ENCODE peak calls at places on chromosome 4, in six cellular contexts. P, T, W, B, J and M are unnamed samples.

GRCh38 chr4:67558493-67558892 is at the start of gene STAP1:
- DNase-seq in P (no peak), T (no peak), W (no peak), B (no peak), J (no peak), M (peak)

GRCh38 chr4:122661176-122661575 is 40.3 kb upstream of the IL21 start:
- DNase-seq in P (no peak), T (no peak), W (no peak), B (no peak), J (no peak), M (no peak)

GRCh38 chr4:73528171-73528570 is 46.6 kb downstream of the AFM start:
- DNase-seq in P (no peak), T (no peak), W (no peak), B (no peak), J (no peak), M (no peak)

GRCh38 chr4:1248262-1249147 is at the start of gene CTBP1:
- DNase-seq in P (peak), T (peak), W (peak), B (peak), J (peak), M (peak)

GRCh38 chr4:15378055-15378454 is 49.8 kb upstream of the C1QTNF7 start:
- DNase-seq in P (no peak), T (no peak), W (no peak), B (no peak), J (no peak), M (no peak)

GRCh38 chr4:41981456-41981855 is at the start of gene DCAF4L1:
- DNase-seq in P (no peak), T (no peak), W (no peak), B (no peak), J (no peak), M (no peak)

GRCh38 chr4:29375716-29376115 is 1344.5 kb upstream of the PCDH7 start:
- DNase-seq in P (no peak), T (no peak), W (no peak), B (no peak), J (no peak), M (no peak)

GRCh38 chr4:82578935-82579334 is 17.1 kb upstream of the TMEM150C start:
- DNase-seq in P (no peak), T (no peak), W (no peak), B (no peak), J (peak), M (no peak)

GRCh38 chr4:111883557-111883999 is 261.7 kb upstream of the FAM241A start:
- DNase-seq in P (no peak), T (peak), W (no peak), B (no peak), J (peak), M (no peak)

GRCh38 chr4:78129383-78130108 is 72.4 kb downstream of the FRAS1 start:
- DNase-seq in P (no peak), T (no peak), W (no peak), B (no peak), J (no peak), M (no peak)

GRCh38 chr4:40524642-40525041 is 105.0 kb downstream of the RBM47 start:
- DNase-seq in P (no peak), T (no peak), W (no peak), B (no peak), J (peak), M (no peak)

GRCh38 chr4:127623755-127624087 is 9.0 kb upstream of the INTU start:
- DNase-seq in P (peak), T (no peak), W (no peak), B (peak), J (peak), M (no peak)

GRCh38 chr4:41418444-41418843 is 119.5 kb upstream of the LIMCH1 start:
- DNase-seq in P (no peak), T (no peak), W (no peak), B (no peak), J (peak), M (no peak)

GRCh38 chr4:163764569-163764968 is 270.1 kb downstream of the TMA16 start:
- DNase-seq in P (no peak), T (no peak), W (no peak), B (no peak), J (no peak), M (no peak)

GRCh38 chr4:176340871-176341685 is 21.3 kb downstream of the SPCS3 start:
- DNase-seq in P (peak), T (peak), W (no peak), B (no peak), J (peak), M (no peak)

GRCh38 chr4:175346381-175346780 is 428.2 kb downstream of the ADAM29 start:
- DNase-seq in P (no peak), T (no peak), W (no peak), B (no peak), J (peak), M (no peak)

GRCh38 chr4:94811653-94812052 is 53.9 kb downstream of the BMPR1B start:
- DNase-seq in P (no peak), T (no peak), W (no peak), B (no peak), J (no peak), M (no peak)

GRCh38 chr4:75895744-75896314 is 6.4 kb downstream of the PPEF2 start:
- DNase-seq in P (peak), T (peak), W (no peak), B (peak), J (peak), M (no peak)

GRCh38 chr4:95693594-95693993 is 144.8 kb upstream of the UNC5C start:
- DNase-seq in P (no peak), T (no peak), W (no peak), B (no peak), J (no peak), M (no peak)

GRCh38 chr4:66023061-66023460 is 352.8 kb upstream of the EPHA5 start:
- DNase-seq in P (no peak), T (no peak), W (no peak), B (no peak), J (peak), M (no peak)